ENCODE peak calls at places on chromosomes 16 and 17, in ten cellular contexts. One of them, this sample, is unnamed.

GRCh38 chr16:82709987-82710386 is 83.2 kb downstream of the CDH13 start:
- DNase-seq in left cardiac atrium: no peak
- DNase-seq in hypothalamus: no peak
- DNase-seq in Caki2: no peak
- DNase-seq in CD8-positive, alpha-beta T cell: no peak
- DNase-seq in bronchial epithelial cell: no peak
- DNase-seq in Ammon's horn: no peak
- DNase-seq in lung: no peak
- DNase-seq in HEK293T: no peak
- DNase-seq in NCI-H69: no peak
- DNase-seq in this sample: no peak

GRCh38 chr16:30929167-30929566 is 5.8 kb downstream of the FBXL19 start:
- DNase-seq in left cardiac atrium: no peak
- DNase-seq in hypothalamus: no peak
- DNase-seq in Caki2: no peak
- DNase-seq in CD8-positive, alpha-beta T cell: no peak
- DNase-seq in bronchial epithelial cell: no peak
- DNase-seq in Ammon's horn: no peak
- DNase-seq in lung: no peak
- DNase-seq in HEK293T: no peak
- DNase-seq in NCI-H69: no peak
- DNase-seq in this sample: no peak

GRCh38 chr17:7029659-7030058 is 6.2 kb upstream of the SLC16A13 start:
- DNase-seq in left cardiac atrium: no peak
- DNase-seq in hypothalamus: no peak
- DNase-seq in Caki2: no peak
- DNase-seq in CD8-positive, alpha-beta T cell: no peak
- DNase-seq in bronchial epithelial cell: no peak
- DNase-seq in Ammon's horn: no peak
- DNase-seq in lung: no peak
- DNase-seq in HEK293T: no peak
- DNase-seq in NCI-H69: no peak
- DNase-seq in this sample: no peak

GRCh38 chr16:4157376-4157825 is 41.2 kb upstream of the ADCY9 start:
- DNase-seq in left cardiac atrium: no peak
- DNase-seq in hypothalamus: no peak
- DNase-seq in Caki2: no peak
- DNase-seq in CD8-positive, alpha-beta T cell: no peak
- DNase-seq in bronchial epithelial cell: no peak
- DNase-seq in Ammon's horn: no peak
- DNase-seq in lung: no peak
- DNase-seq in HEK293T: no peak
- DNase-seq in NCI-H69: no peak
- DNase-seq in this sample: no peak

GRCh38 chr17:19733953-19734526 is 14.1 kb downstream of the ALDH3A1 start:
- DNase-seq in left cardiac atrium: no peak
- DNase-seq in hypothalamus: no peak
- DNase-seq in Caki2: no peak
- DNase-seq in CD8-positive, alpha-beta T cell: no peak
- DNase-seq in bronchial epithelial cell: no peak
- DNase-seq in Ammon's horn: no peak
- DNase-seq in lung: no peak
- DNase-seq in HEK293T: no peak
- DNase-seq in NCI-H69: no peak
- DNase-seq in this sample: no peak

GRCh38 chr17:78117027-78117981 is 11.3 kb downstream of the TMC6 start:
- DNase-seq in left cardiac atrium: peak
- DNase-seq in hypothalamus: no peak
- DNase-seq in Caki2: no peak
- DNase-seq in CD8-positive, alpha-beta T cell: peak
- DNase-seq in bronchial epithelial cell: no peak
- DNase-seq in Ammon's horn: peak
- DNase-seq in lung: no peak
- DNase-seq in HEK293T: no peak
- DNase-seq in NCI-H69: peak
- DNase-seq in this sample: no peak

GRCh38 chr16:52251495-52251894 is 295.4 kb downstream of the TOX3 start:
- DNase-seq in left cardiac atrium: no peak
- DNase-seq in hypothalamus: no peak
- DNase-seq in Caki2: no peak
- DNase-seq in CD8-positive, alpha-beta T cell: no peak
- DNase-seq in bronchial epithelial cell: peak
- DNase-seq in Ammon's horn: peak
- DNase-seq in lung: no peak
- DNase-seq in HEK293T: no peak
- DNase-seq in NCI-H69: peak
- DNase-seq in this sample: no peak

GRCh38 chr16:51773491-51773890 is 622.4 kb upstream of the SALL1 start:
- DNase-seq in left cardiac atrium: no peak
- DNase-seq in hypothalamus: no peak
- DNase-seq in Caki2: no peak
- DNase-seq in CD8-positive, alpha-beta T cell: no peak
- DNase-seq in bronchial epithelial cell: no peak
- DNase-seq in Ammon's horn: no peak
- DNase-seq in lung: no peak
- DNase-seq in HEK293T: no peak
- DNase-seq in NCI-H69: no peak
- DNase-seq in this sample: no peak

GRCh38 chr17:55286681-55287589 is 22.2 kb downstream of the HLF start:
- DNase-seq in left cardiac atrium: peak
- DNase-seq in hypothalamus: no peak
- DNase-seq in Caki2: peak
- DNase-seq in CD8-positive, alpha-beta T cell: no peak
- DNase-seq in bronchial epithelial cell: peak
- DNase-seq in Ammon's horn: no peak
- DNase-seq in lung: no peak
- DNase-seq in HEK293T: no peak
- DNase-seq in NCI-H69: peak
- DNase-seq in this sample: no peak

GRCh38 chr17:74211929-74212261 is 1.5 kb upstream of the TTYH2 start:
- DNase-seq in left cardiac atrium: no peak
- DNase-seq in hypothalamus: no peak
- DNase-seq in Caki2: no peak
- DNase-seq in CD8-positive, alpha-beta T cell: no peak
- DNase-seq in bronchial epithelial cell: no peak
- DNase-seq in Ammon's horn: no peak
- DNase-seq in lung: no peak
- DNase-seq in HEK293T: no peak
- DNase-seq in NCI-H69: no peak
- DNase-seq in this sample: no peak

This sample was measured in occipital lobe.